ENCODE peak calls at places on chromosomes 16 and 17, in seven cellular contexts. E is nephron progenitor cell, U is C1 segment of cervical spinal cord, F is NCI-H524, O is ELR, G is AG04449, Q is fibroblast of the conjunctiva. M is an unnamed sample.

GRCh38 chr16:47065766-47066688 is 77.7 kb downstream of the NETO2 start:
- DNase-seq in E (no peak), U (no peak), F (no peak), O (no peak), Q (no peak), G (no peak), M (no peak)

GRCh38 chr17:39863918-39864746 is at the start of gene IKZF3:
- DNase-seq in F (peak; percentile 51), G (no peak), E (peak; percentile 77), O (peak; percentile 17), Q (no peak), U (peak; percentile 2), M (no peak)

GRCh38 chr17:43578699-43579569 is 32.8 kb upstream of the ETV4 start:
- DNase-seq in F (peak; percentile 48), G (no peak), O (peak; percentile 91), Q (no peak), E (peak; percentile 67), U (no peak), M (no peak)

GRCh38 chr17:61660726-61661125 is 69.7 kb upstream of the NACA2 start:
- DNase-seq in O (no peak), E (no peak), F (no peak), U (no peak), G (no peak), Q (no peak), M (no peak)

GRCh38 chr16:20675488-20676267 is 21.8 kb downstream of the ACSM1 start:
- DNase-seq in Q (no peak), O (no peak), U (no peak), F (no peak), E (no peak), G (no peak), M (no peak)

GRCh38 chr17:22469941-22470340 is 777.6 kb downstream of the KCNJ18 start:
- DNase-seq in E (no peak), F (no peak), O (no peak), U (no peak), G (no peak), Q (no peak), M (no peak)

GRCh38 chr16:50285406-50286003 is 19.2 kb downstream of the ADCY7 start:
- DNase-seq in G (no peak), F (no peak), Q (no peak), U (no peak), E (no peak), O (no peak), M (no peak)

GRCh38 chr16:27558434-27558833 is 8.5 kb downstream of the KATNIP start:
- DNase-seq in E (no peak), O (no peak), Q (no peak), U (no peak), F (no peak), G (no peak), M (no peak)

GRCh38 chr16:19884611-19885455 is at the start of gene GPRC5B:
- DNase-seq in G (no peak), O (peak; percentile 58), U (peak; percentile 69), E (peak; percentile 78), Q (no peak), F (no peak), M (peak; percentile 53)

GRCh38 chr16:75580-76501 is 2.2 kb upstream of the MPG start:
- DNase-seq in U (no peak), O (peak; percentile 84), G (no peak), Q (peak; percentile 84), E (peak; percentile 56), F (no peak), M (peak; percentile 79)

GRCh38 chr17:10668771-10669170 is 11.7 kb upstream of the MYH3 start:
- DNase-seq in G (peak; percentile 36), O (peak; percentile 39), F (no peak), E (no peak), Q (no peak), U (no peak), M (no peak)

GRCh38 chr16:12677472-12677871 is 126.2 kb downstream of the CPPED1 start:
- DNase-seq in O (no peak), U (no peak), F (no peak), E (no peak), Q (no peak), G (no peak), M (no peak)

GRCh38 chr17:71438631-71439146 is 682.1 kb upstream of the SOX9 start:
- DNase-seq in F (peak; percentile 95), E (no peak), G (peak; percentile 90), Q (peak; percentile 79), U (no peak), O (peak; percentile 99), M (no peak)

GRCh38 chr16:86025706-86026105 is 126.7 kb downstream of the IRF8 start:
- DNase-seq in Q (no peak), F (no peak), U (no peak), E (no peak), G (no peak), O (no peak), M (no peak)

GRCh38 chr17:67417507-67417906 is 40.4 kb downstream of the PITPNC1 start:
- DNase-seq in U (no peak), Q (no peak), O (no peak), E (no peak), F (no peak), G (no peak), M (no peak)

GRCh38 chr17:56172517-56172982 is 19.3 kb downstream of the ANKFN1 start:
- DNase-seq in F (peak; percentile 93), E (no peak), U (no peak), O (no peak), Q (no peak), G (no peak), M (peak; percentile 94)

GRCh38 chr16:73028263-73028662 is 19.7 kb downstream of the ZFHX3 start:
- DNase-seq in U (no peak), E (no peak), G (no peak), O (no peak), Q (no peak), F (no peak), M (peak; percentile 70)

GRCh38 chr17:28324776-28325175 is 5.8 kb downstream of the TMEM97 start:
- DNase-seq in O (no peak), Q (no peak), F (no peak), G (no peak), U (no peak), E (no peak), M (no peak)

GRCh38 chr17:13465678-13466077 is 136.1 kb downstream of the HS3ST3A1 start:
- DNase-seq in U (no peak), Q (no peak), O (no peak), E (no peak), G (no peak), F (no peak), M (no peak)

GRCh38 chr17:79205688-79206205 is 131.1 kb downstream of the ENGASE start:
- DNase-seq in Q (no peak), E (no peak), G (no peak), O (peak; percentile 30), F (no peak), U (no peak), M (no peak)

GRCh38 chr17:38587956-38588771 is 17.6 kb downstream of the SRCIN1 start:
- DNase-seq in U (no peak), E (no peak), G (no peak), F (peak; percentile 78), Q (no peak), O (no peak), M (no peak)

GRCh38 chr16:72986011-72986410 is 61.9 kb downstream of the ZFHX3 start:
- DNase-seq in F (no peak), E (no peak), U (no peak), O (no peak), Q (peak; percentile 30), G (no peak), M (peak; percentile 93)

GRCh38 chr16:4407543-4408322 is 8.7 kb downstream of the CORO7 start:
- DNase-seq in G (no peak), F (no peak), Q (no peak), U (no peak), E (no peak), O (peak; percentile 84), M (no peak)

GRCh38 chr17:31596382-31597323 is 205.2 kb downstream of the RAB11FIP4 start:
- DNase-seq in U (peak; percentile 68), E (no peak), Q (peak; percentile 91), F (no peak), G (peak; percentile 97), O (peak; percentile 99), M (peak; percentile 94)

GRCh38 chr16:86343111-86343642 is 167.2 kb upstream of the FOXF1 start:
- DNase-seq in O (peak; percentile 81), U (no peak), F (no peak), Q (peak; percentile 43), G (no peak), E (no peak), M (no peak)

GRCh38 chr17:78306913-78307312 is 53.0 kb downstream of the SOCS3 start:
- DNase-seq in F (no peak), Q (no peak), O (no peak), G (no peak), E (no peak), U (no peak), M (no peak)

GRCh38 chr17:4170639-4171280 is 27.8 kb downstream of the CYB5D2 start:
- DNase-seq in U (no peak), Q (no peak), F (no peak), E (no peak), O (no peak), G (no peak), M (no peak)

GRCh38 chr17:44591223-44591622 is 33.9 kb downstream of the FZD2 start:
- DNase-seq in O (peak; percentile 7), F (no peak), E (no peak), G (no peak), Q (no peak), U (no peak), M (no peak)

GRCh38 chr16:22217890-22218730 is 12.0 kb downstream of the EEF2K start:
- DNase-seq in Q (no peak), U (no peak), F (no peak), O (peak; percentile 15), G (no peak), E (no peak), M (no peak)

GRCh38 chr17:74987909-74988711 is 678 bp downstream of the CDR2L start:
- DNase-seq in E (peak; percentile 78), U (peak; percentile 36), Q (peak; percentile 49), O (peak; percentile 81), G (no peak), F (peak; percentile 66), M (peak; percentile 65)

GRCh38 chr17:7703584-7704574 is 1.1 kb upstream of the EFNB3 start:
- DNase-seq in G (no peak), O (peak; percentile 55), Q (peak; percentile 63), E (peak; percentile 81), U (no peak), F (peak; percentile 8), M (no peak)

GRCh38 chr16:56862776-56863175 is 2.2 kb upstream of the SLC12A3 start:
- DNase-seq in E (no peak), G (no peak), F (no peak), U (no peak), Q (no peak), O (no peak), M (no peak)

GRCh38 chr17:9467518-9467917 is 108.1 kb downstream of the STX8 start:
- DNase-seq in O (no peak), G (no peak), F (no peak), Q (no peak), U (no peak), E (no peak), M (peak; percentile 21)

M was measured in gastrocnemius medialis.